ENCODE peak calls at places on chromosomes 4 and X, in five cellular contexts. M is tibial artery, U is fibroblast of villous mesenchyme, Q is astrocyte, P is glutamatergic neuron. R is an unnamed sample.
A peak's percentile ranks its signal among the peaks of the same experiment; 100 is the strongest.

GRCh38 chr4:20347526-20347925 is 95.8 kb downstream of the SLIT2 start:
- DNase-seq in U (peak; percentile 34), Q (no peak), P (no peak), M (no peak), R (no peak)

GRCh38 chrX:8907678-8908077 is 106.5 kb upstream of the FAM9A start:
- DNase-seq in M (no peak), U (no peak), Q (no peak), P (no peak), R (no peak)

GRCh38 chrX:46200423-46200822 is 344.8 kb downstream of the ZNF674 start:
- DNase-seq in M (no peak), P (no peak), Q (no peak), U (no peak), R (no peak)

GRCh38 chrX:13084611-13085010 is 40.2 kb upstream of the FAM9C start:
- DNase-seq in P (no peak), U (no peak), Q (no peak), M (no peak), R (no peak)

GRCh38 chrX:82218361-82218760 is 1016.5 kb downstream of the SH3BGRL start:
- DNase-seq in U (no peak), M (no peak), Q (no peak), P (no peak), R (no peak)

GRCh38 chr4:1113311-1114009 is at the start of gene RNF212:
- DNase-seq in Q (no peak), U (peak; percentile 5), M (no peak), P (no peak), R (no peak)

GRCh38 chr4:138190452-138190858 is 51.7 kb downstream of the SLC7A11 start:
- DNase-seq in U (no peak), M (no peak), P (no peak), Q (no peak), R (no peak)

GRCh38 chr4:108834787-108835384 is 72.0 kb upstream of the ETNPPL start:
- DNase-seq in U (peak; percentile 65), P (no peak), M (no peak), Q (peak; percentile 46), R (no peak)

GRCh38 chrX:115058276-115058675 is 40.9 kb upstream of the IL13RA2 start:
- DNase-seq in U (peak; percentile 87), M (no peak), Q (peak; percentile 87), P (no peak), R (no peak)

GRCh38 chrX:110851780-110852179 is 56.2 kb upstream of the CHRDL1 start:
- DNase-seq in P (no peak), Q (peak; percentile 2), U (peak; percentile 5), M (no peak), R (no peak)

GRCh38 chr4:94766856-94767255 is 9.1 kb downstream of the BMPR1B start:
- DNase-seq in Q (peak; percentile 73), M (no peak), P (no peak), U (peak; percentile 26), R (no peak)

GRCh38 chr4:90718926-90719325 is 591.7 kb downstream of the CCSER1 start:
- DNase-seq in U (no peak), P (peak; percentile 15), M (no peak), Q (no peak), R (no peak)
- TF ChIP-seq CTCF in U (no peak), P (no peak), M (no peak), Q (no peak), R (no peak)

GRCh38 chrX:36575670-36576069 is 432.5 kb upstream of the FAM47C start:
- DNase-seq in M (no peak), P (no peak), U (no peak), Q (no peak), R (no peak)

GRCh38 chrX:36577006-36577405 is 431.2 kb upstream of the FAM47C start:
- DNase-seq in Q (no peak), P (no peak), U (no peak), M (no peak), R (no peak)

DNA sequence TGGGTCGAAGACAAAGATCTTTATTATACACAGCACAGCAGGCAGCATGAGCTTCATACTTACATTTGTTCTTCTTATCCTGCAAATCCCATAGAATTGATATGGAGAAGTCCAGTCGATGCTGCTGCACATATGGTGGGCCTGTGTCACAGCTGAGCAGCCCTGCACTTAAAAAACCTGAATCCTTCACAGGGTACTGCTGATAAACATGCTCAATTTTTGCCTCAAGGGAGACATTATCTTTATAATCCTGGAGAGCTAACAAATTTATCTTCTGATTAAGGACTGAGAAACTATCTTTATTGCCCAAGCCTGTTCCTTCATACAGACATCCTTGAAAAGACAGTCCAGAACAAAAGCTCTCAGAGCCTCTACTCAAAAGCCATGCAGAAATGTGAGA is 434.4 kb upstream of the FAM47C start:
- DNase-seq in U (no peak), M (no peak), Q (no peak), P (no peak), R (no peak)
- TF ChIP-seq CTCF in U (no peak), M (no peak), Q (no peak), P (no peak), R (no peak)

DNA sequence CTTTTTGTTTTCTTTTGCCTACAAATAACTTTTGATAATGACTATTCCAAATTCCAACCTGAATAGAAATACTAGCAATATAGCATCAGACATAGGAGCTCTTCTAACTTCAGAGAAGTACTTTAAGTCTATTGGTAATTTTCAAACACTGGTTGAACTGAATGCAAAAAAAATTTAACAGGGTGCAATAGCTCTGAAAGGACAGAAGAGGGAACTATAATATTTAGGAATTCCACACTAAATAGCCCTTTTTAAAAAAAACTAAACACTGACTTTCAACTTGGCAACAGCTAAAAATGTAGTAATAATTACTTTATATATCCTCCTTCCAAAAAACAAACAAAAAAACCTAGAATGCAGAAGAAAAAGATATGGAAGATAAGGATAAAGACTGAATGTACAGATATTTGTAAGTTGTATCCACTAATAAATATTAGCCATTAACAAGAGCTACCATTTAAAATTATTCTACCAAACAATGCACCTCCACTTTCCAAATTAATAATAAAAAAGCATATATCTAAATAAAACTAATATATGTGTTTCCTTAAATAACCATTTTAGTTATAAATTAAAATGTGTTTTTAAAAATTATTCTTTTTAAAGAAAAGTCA is 81.4 kb downstream of the FBXW7 start:
- DNase-seq in U (peak; percentile 39), M (no peak), P (no peak), Q (peak; percentile 12), R (no peak)
- TF ChIP-seq CTCF in U (peak; percentile 68), M (peak; percentile 31), P (peak; percentile 74), Q (peak; percentile 62), R (peak; percentile 48)

GRCh38 chr4:77761595-77761994 is 57.6 kb downstream of the CNOT6L start:
- DNase-seq in M (no peak), Q (no peak), P (no peak), U (no peak), R (no peak)
- TF ChIP-seq CTCF in M (no peak), Q (no peak), P (no peak), U (no peak), R (no peak)

R was measured in ascending aorta.